ENCODE peak calls at places on chromosomes 4 and X, in seven cellular contexts. S is fibroblast of pulmonary artery; F is cardiac muscle cell; N is RWPE1; W is mammary epithelial cell; L is CD8-positive, alpha-beta T cell; M is IMR-90. K is an unnamed sample.

GRCh38 chr4:165700855-165701254 is 172.2 kb upstream of the TLL1 start:
- DNase-seq in S (peak), F (no peak), N (peak), W (no peak), L (no peak), M (no peak), K (no peak)

GRCh38 chr4:3284734-3285557 is 7.9 kb upstream of the RGS12 start:
- DNase-seq in S (no peak), F (no peak), N (no peak), W (no peak), L (no peak), M (no peak), K (no peak)

GRCh38 chr4:93199492-93199891 is 629.1 kb upstream of the ATOH1 start:
- DNase-seq in S (peak), F (peak), N (peak), W (peak), L (no peak), M (peak), K (peak)

GRCh38 chr4:8754634-8755589 is 116.7 kb downstream of the HMX1 start:
- DNase-seq in S (no peak), F (no peak), N (no peak), W (no peak), L (no peak), M (no peak), K (no peak)

GRCh38 chr4:85510632-85510984 is 35.7 kb downstream of the ARHGAP24 start:
- DNase-seq in S (no peak), F (no peak), N (no peak), W (no peak), L (no peak), M (no peak), K (no peak)

GRCh38 chrX:22081475-22082092 is 49.5 kb downstream of the PHEX start:
- DNase-seq in S (peak), F (peak), N (no peak), W (peak), L (peak), M (peak), K (peak)

GRCh38 chr4:22695917-22696316 is 3.2 kb downstream of the GBA3 start:
- DNase-seq in S (no peak), F (no peak), N (no peak), W (no peak), L (no peak), M (no peak), K (no peak)

GRCh38 chrX:79133897-79134296 is 10.6 kb upstream of the GPR174 start:
- DNase-seq in S (no peak), F (no peak), N (no peak), W (no peak), L (no peak), M (no peak), K (no peak)

GRCh38 chr4:9867746-9868425 is 86.5 kb downstream of the DRD5 start:
- DNase-seq in S (no peak), F (no peak), N (no peak), W (no peak), L (no peak), M (no peak), K (no peak)

GRCh38 chr4:76955187-76955586 is 5.6 kb downstream of the SEPTIN11 start:
- DNase-seq in S (peak), F (no peak), N (no peak), W (no peak), L (no peak), M (peak), K (peak)

GRCh38 chr4:7742807-7743158 is 196.9 kb downstream of the AFAP1 start:
- DNase-seq in S (no peak), F (no peak), N (no peak), W (no peak), L (no peak), M (no peak), K (no peak)

GRCh38 chr4:138510053-138510452 is 267.9 kb upstream of the SLC7A11 start:
- DNase-seq in S (peak), F (no peak), N (no peak), W (no peak), L (no peak), M (peak), K (no peak)

GRCh38 chrX:40012800-40013682 is 84.7 kb downstream of the BCOR start:
- DNase-seq in S (peak), F (peak), N (peak), W (peak), L (peak), M (peak), K (peak)

GRCh38 chr4:185096032-185096653 is 46.9 kb upstream of the SLC25A4 start:
- DNase-seq in S (peak), F (peak), N (peak), W (peak), L (peak), M (peak), K (peak)

GRCh38 chr4:150078996-150079581 is 844 bp downstream of the DCLK2 start:
- DNase-seq in S (no peak), F (peak), N (peak), W (peak), L (no peak), M (peak), K (peak)

GRCh38 chr4:120921456-120922389 is 803 bp downstream of the PRDM5 start:
- DNase-seq in S (peak), F (peak), N (peak), W (peak), L (peak), M (peak), K (peak)

GRCh38 chrX:147781844-147782243 is 129.9 kb upstream of the FMR1 start:
- DNase-seq in S (no peak), F (no peak), N (no peak), W (no peak), L (no peak), M (no peak), K (no peak)

GRCh38 chrX:134137353-134137752 is 99.6 kb upstream of the CCDC160 start:
- DNase-seq in S (no peak), F (no peak), N (no peak), W (no peak), L (no peak), M (no peak), K (no peak)

GRCh38 chr4:85398276-85398675 is 76.7 kb upstream of the ARHGAP24 start:
- DNase-seq in S (peak), F (peak), N (no peak), W (no peak), L (no peak), M (no peak), K (peak)

GRCh38 chrX:82320554-82320953 is 1118.7 kb downstream of the SH3BGRL start:
- DNase-seq in S (no peak), F (no peak), N (no peak), W (no peak), L (no peak), M (no peak), K (peak)

GRCh38 chr4:177064724-177065394 is 244.8 kb upstream of the NEIL3 start:
- DNase-seq in S (no peak), F (no peak), N (no peak), W (no peak), L (no peak), M (no peak), K (no peak)

GRCh38 chrX:51334276-51334675 is 1.7 kb downstream of the NUDT10 start:
- DNase-seq in S (no peak), F (no peak), N (no peak), W (no peak), L (no peak), M (no peak), K (no peak)

GRCh38 chrX:63920875-63921274 is 135.9 kb upstream of the ARHGEF9 start:
- DNase-seq in S (no peak), F (no peak), N (no peak), W (no peak), L (no peak), M (no peak), K (no peak)

GRCh38 chr4:105765690-105766407 is 57.3 kb downstream of the GSTCD start:
- DNase-seq in S (peak), F (no peak), N (peak), W (peak), L (no peak), M (peak), K (peak)

GRCh38 chrX:77505227-77505626 is 58.0 kb downstream of the FGF16 start:
- DNase-seq in S (peak), F (no peak), N (no peak), W (no peak), L (no peak), M (peak), K (no peak)

GRCh38 chrX:43386872-43387271 is 269.2 kb upstream of the MAOA start:
- DNase-seq in S (no peak), F (no peak), N (no peak), W (peak), L (no peak), M (no peak), K (no peak)

GRCh38 chr4:40190465-40190864 is 6.4 kb upstream of the RHOH start:
- DNase-seq in S (no peak), F (no peak), N (no peak), W (no peak), L (no peak), M (no peak), K (no peak)

GRCh38 chr4:1195109-1195671 is 22.8 kb upstream of the SPON2 start:
- DNase-seq in S (no peak), F (no peak), N (no peak), W (no peak), L (no peak), M (no peak), K (peak)

GRCh38 chr4:55409468-55410171 is 13.9 kb downstream of the TMEM165 start:
- DNase-seq in S (peak), F (peak), N (no peak), W (no peak), L (no peak), M (peak), K (no peak)
- TF ChIP-seq CTCF in S (peak), F (peak), N (no peak), W (no peak), L (no peak), M (peak), K (peak)

DNA sequence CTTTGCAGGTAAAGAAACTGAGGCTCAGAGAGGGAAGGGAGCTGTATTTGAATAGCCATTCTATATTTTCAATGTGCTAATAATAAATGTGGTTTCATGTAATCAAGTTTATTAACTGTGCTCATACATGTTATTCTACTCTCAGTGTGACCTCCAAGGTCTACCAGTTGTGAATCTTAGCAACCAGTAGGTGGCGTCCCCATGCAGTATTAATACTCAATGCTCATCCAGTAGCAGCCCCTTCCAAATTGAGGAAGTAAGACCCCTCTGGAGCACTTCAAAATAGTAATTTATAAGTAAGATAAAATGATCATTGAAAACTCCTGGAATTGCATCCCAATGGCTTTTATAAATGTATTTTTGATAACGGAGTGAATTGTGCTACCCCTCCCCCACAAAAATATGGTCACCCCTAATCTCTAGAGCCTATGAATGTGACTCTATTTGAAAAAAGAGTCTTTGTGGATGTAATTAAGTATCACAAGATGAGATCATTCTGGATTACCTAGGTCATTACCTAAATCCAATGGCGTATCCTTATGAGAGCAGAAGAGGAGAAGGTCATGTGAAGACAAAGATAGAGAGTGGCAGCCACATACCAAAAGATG is 20.4 kb upstream of the SEPSECS start:
- DNase-seq in S (peak), F (peak), N (peak), W (peak), L (peak), M (peak), K (peak)
- TF ChIP-seq CTCF in S (peak), F (peak), N (peak), W (peak), L (peak), M (peak), K (peak)

GRCh38 chrX:129520151-129520550 is 3.1 kb downstream of the SMARCA1 start:
- DNase-seq in S (no peak), F (no peak), N (no peak), W (no peak), L (no peak), M (no peak), K (no peak)
- TF ChIP-seq CTCF in S (no peak), F (no peak), N (no peak), W (no peak), L (no peak), M (no peak), K (no peak)

GRCh38 chr4:103786014-103786413 is 66.2 kb upstream of the TACR3 start:
- DNase-seq in S (peak), F (peak), N (peak), W (peak), L (no peak), M (no peak), K (peak)
- TF ChIP-seq CTCF in S (peak), F (peak), N (peak), W (peak), L (no peak), M (peak), K (peak)

GRCh38 chr4:126223784-126224407 is 909.1 kb downstream of the FAT4 start:
- DNase-seq in S (peak), F (peak), N (peak), W (peak), L (no peak), M (peak), K (peak)
- TF ChIP-seq CTCF in S (peak), F (peak), N (peak), W (peak), L (no peak), M (peak), K (peak)

GRCh38 chr4:26839534-26839951 is 21.1 kb upstream of the STIM2 start:
- DNase-seq in S (peak), F (no peak), N (peak), W (peak), L (no peak), M (peak), K (no peak)
- TF ChIP-seq CTCF in S (no peak), F (no peak), N (no peak), W (no peak), L (no peak), M (no peak), K (no peak)

DNA sequence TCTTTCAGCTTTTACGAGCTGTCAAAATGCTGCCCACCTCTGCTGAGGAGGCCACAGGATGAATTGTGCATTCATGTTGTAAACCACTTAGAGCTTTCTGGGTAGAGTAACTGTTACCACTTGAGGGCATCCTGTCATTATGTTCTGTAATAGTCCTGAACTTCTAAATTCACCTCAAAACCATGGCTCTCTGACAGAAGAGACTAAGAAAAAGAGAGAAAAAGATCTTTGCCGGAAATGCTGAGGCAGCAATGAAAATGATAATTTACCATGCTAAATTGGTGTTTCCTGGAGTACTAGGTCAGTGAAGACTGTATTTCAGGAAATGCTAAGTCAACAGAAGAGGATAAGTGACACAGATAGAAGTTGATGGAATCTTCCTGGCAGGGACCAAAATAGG is 942.3 kb upstream of the SLIT2 start:
- DNase-seq in S (peak), F (peak), N (peak), W (peak), L (no peak), M (peak), K (peak)
- TF ChIP-seq CTCF in S (peak), F (peak), N (peak), W (peak), L (no peak), M (peak), K (peak)

K was measured in hepatocyte.